ENCODE peak calls at places on chromosomes 16 and 17, in eight cellular contexts. One of them, this sample, is unnamed.

GRCh38 chr17:76161619-76162222 is 20.7 kb upstream of the FOXJ1 start:
- DNase-seq in omental fat pad: no peak
- DNase-seq in spleen: no peak
- DNase-seq in suprapubic skin: no peak
- DNase-seq in AG09309: no peak
- DNase-seq in epithelial cell of esophagus: no peak
- DNase-seq in adrenal gland: no peak
- DNase-seq in gastrocnemius medialis: no peak
- DNase-seq in this sample: no peak

GRCh38 chr16:56871172-56871593 is 6.2 kb downstream of the SLC12A3 start:
- DNase-seq in omental fat pad: no peak
- DNase-seq in spleen: no peak
- DNase-seq in suprapubic skin: no peak
- DNase-seq in AG09309: no peak
- DNase-seq in epithelial cell of esophagus: peak; percentile 58
- DNase-seq in adrenal gland: peak; percentile 47
- DNase-seq in gastrocnemius medialis: no peak
- DNase-seq in this sample: no peak

GRCh38 chr16:75064403-75065148 is 52.0 kb downstream of the LDHD start:
- DNase-seq in omental fat pad: no peak
- DNase-seq in spleen: no peak
- DNase-seq in suprapubic skin: no peak
- DNase-seq in AG09309: no peak
- DNase-seq in epithelial cell of esophagus: peak; percentile 81
- DNase-seq in adrenal gland: no peak
- DNase-seq in gastrocnemius medialis: no peak
- DNase-seq in this sample: no peak

GRCh38 chr16:28163699-28164584 is 47.8 kb downstream of the XPO6 start:
- DNase-seq in omental fat pad: no peak
- DNase-seq in spleen: peak; percentile 73
- DNase-seq in suprapubic skin: no peak
- DNase-seq in AG09309: peak; percentile 60
- DNase-seq in epithelial cell of esophagus: peak; percentile 40
- DNase-seq in adrenal gland: no peak
- DNase-seq in gastrocnemius medialis: no peak
- DNase-seq in this sample: no peak

GRCh38 chr16:55389426-55390073 is 65.5 kb downstream of the IRX6 start:
- DNase-seq in omental fat pad: no peak
- DNase-seq in spleen: no peak
- DNase-seq in suprapubic skin: no peak
- DNase-seq in AG09309: no peak
- DNase-seq in epithelial cell of esophagus: peak; percentile 25
- DNase-seq in adrenal gland: no peak
- DNase-seq in gastrocnemius medialis: peak; percentile 84
- DNase-seq in this sample: no peak

GRCh38 chr17:41894791-41895331 is 23.9 kb downstream of the ACLY start:
- DNase-seq in omental fat pad: no peak
- DNase-seq in spleen: no peak
- DNase-seq in suprapubic skin: no peak
- DNase-seq in AG09309: peak; percentile 91
- DNase-seq in epithelial cell of esophagus: peak; percentile 77
- DNase-seq in adrenal gland: no peak
- DNase-seq in gastrocnemius medialis: peak; percentile 42
- DNase-seq in this sample: peak; percentile 85

GRCh38 chr16:9090101-9090959 is 1.1 kb upstream of the HAPSTR1 start:
- DNase-seq in omental fat pad: no peak
- DNase-seq in spleen: peak; percentile 94
- DNase-seq in suprapubic skin: peak; percentile 80
- DNase-seq in AG09309: no peak
- DNase-seq in epithelial cell of esophagus: no peak
- DNase-seq in adrenal gland: peak; percentile 57
- DNase-seq in gastrocnemius medialis: peak; percentile 48
- DNase-seq in this sample: peak; percentile 77

GRCh38 chr16:80680839-80681238 is 123.6 kb downstream of the CDYL2 start:
- DNase-seq in omental fat pad: no peak
- DNase-seq in spleen: no peak
- DNase-seq in suprapubic skin: no peak
- DNase-seq in AG09309: no peak
- DNase-seq in epithelial cell of esophagus: no peak
- DNase-seq in adrenal gland: no peak
- DNase-seq in gastrocnemius medialis: no peak
- DNase-seq in this sample: no peak

GRCh38 chr17:20203761-20204263 is 194.7 kb downstream of the SPECC1 start:
- DNase-seq in omental fat pad: no peak
- DNase-seq in spleen: no peak
- DNase-seq in suprapubic skin: no peak
- DNase-seq in AG09309: no peak
- DNase-seq in epithelial cell of esophagus: peak; percentile 33
- DNase-seq in adrenal gland: no peak
- DNase-seq in gastrocnemius medialis: no peak
- DNase-seq in this sample: no peak

GRCh38 chr16:84357191-84357651 is 11.1 kb upstream of the ATP2C2 start:
- DNase-seq in omental fat pad: no peak
- DNase-seq in spleen: peak; percentile 57
- DNase-seq in suprapubic skin: no peak
- DNase-seq in AG09309: no peak
- DNase-seq in epithelial cell of esophagus: peak; percentile 90
- DNase-seq in adrenal gland: no peak
- DNase-seq in gastrocnemius medialis: no peak
- DNase-seq in this sample: no peak

GRCh38 chr17:22286337-22287041 is 594.2 kb downstream of the KCNJ18 start:
- DNase-seq in omental fat pad: no peak
- DNase-seq in spleen: peak; percentile 59
- DNase-seq in suprapubic skin: peak; percentile 75
- DNase-seq in AG09309: no peak
- DNase-seq in epithelial cell of esophagus: no peak
- DNase-seq in adrenal gland: peak; percentile 5
- DNase-seq in gastrocnemius medialis: no peak
- DNase-seq in this sample: peak; percentile 51

GRCh38 chr16:11085025-11085485 is 140.7 kb downstream of the CLEC16A start:
- DNase-seq in omental fat pad: no peak
- DNase-seq in spleen: no peak
- DNase-seq in suprapubic skin: no peak
- DNase-seq in AG09309: no peak
- DNase-seq in epithelial cell of esophagus: no peak
- DNase-seq in adrenal gland: no peak
- DNase-seq in gastrocnemius medialis: no peak
- DNase-seq in this sample: peak; percentile 84

GRCh38 chr17:38982858-38983746 is 15.9 kb upstream of the FBXO47 start:
- DNase-seq in omental fat pad: no peak
- DNase-seq in spleen: no peak
- DNase-seq in suprapubic skin: no peak
- DNase-seq in AG09309: no peak
- DNase-seq in epithelial cell of esophagus: peak; percentile 68
- DNase-seq in adrenal gland: peak; percentile 54
- DNase-seq in gastrocnemius medialis: no peak
- DNase-seq in this sample: peak; percentile 75

GRCh38 chr16:77307764-77308561 is 108.8 kb downstream of the SYCE1L start:
- DNase-seq in omental fat pad: no peak
- DNase-seq in spleen: no peak
- DNase-seq in suprapubic skin: no peak
- DNase-seq in AG09309: peak; percentile 47
- DNase-seq in epithelial cell of esophagus: peak; percentile 97
- DNase-seq in adrenal gland: no peak
- DNase-seq in gastrocnemius medialis: no peak
- DNase-seq in this sample: no peak

GRCh38 chr16:52547001-52547833 is at the start of gene TOX3:
- DNase-seq in omental fat pad: no peak
- DNase-seq in spleen: no peak
- DNase-seq in suprapubic skin: no peak
- DNase-seq in AG09309: no peak
- DNase-seq in epithelial cell of esophagus: no peak
- DNase-seq in adrenal gland: no peak
- DNase-seq in gastrocnemius medialis: no peak
- DNase-seq in this sample: no peak

GRCh38 chr16:52837251-52837650 is 215.4 kb downstream of the CHD9NB start:
- DNase-seq in omental fat pad: no peak
- DNase-seq in spleen: no peak
- DNase-seq in suprapubic skin: no peak
- DNase-seq in AG09309: no peak
- DNase-seq in epithelial cell of esophagus: peak; percentile 11
- DNase-seq in adrenal gland: no peak
- DNase-seq in gastrocnemius medialis: no peak
- DNase-seq in this sample: no peak

GRCh38 chr17:40538019-40538935 is 27.0 kb downstream of the CCR7 start:
- DNase-seq in omental fat pad: no peak
- DNase-seq in spleen: peak; percentile 89
- DNase-seq in suprapubic skin: no peak
- DNase-seq in AG09309: no peak
- DNase-seq in epithelial cell of esophagus: peak; percentile 85
- DNase-seq in adrenal gland: peak; percentile 92
- DNase-seq in gastrocnemius medialis: peak; percentile 68
- DNase-seq in this sample: peak; percentile 70

GRCh38 chr17:77174928-77175720 is 34.4 kb downstream of the SEC14L1 start:
- DNase-seq in omental fat pad: no peak
- DNase-seq in spleen: no peak
- DNase-seq in suprapubic skin: no peak
- DNase-seq in AG09309: no peak
- DNase-seq in epithelial cell of esophagus: peak; percentile 47
- DNase-seq in adrenal gland: peak; percentile 59
- DNase-seq in gastrocnemius medialis: no peak
- DNase-seq in this sample: no peak

GRCh38 chr17:52388941-52389340 is 230.4 kb upstream of the CA10 start:
- DNase-seq in omental fat pad: no peak
- DNase-seq in spleen: no peak
- DNase-seq in suprapubic skin: no peak
- DNase-seq in AG09309: no peak
- DNase-seq in epithelial cell of esophagus: no peak
- DNase-seq in adrenal gland: no peak
- DNase-seq in gastrocnemius medialis: no peak
- DNase-seq in this sample: no peak

GRCh38 chr17:50944054-50944901 is 78.1 kb upstream of the TOB1 start:
- DNase-seq in omental fat pad: no peak
- DNase-seq in spleen: peak; percentile 92
- DNase-seq in suprapubic skin: peak; percentile 93
- DNase-seq in AG09309: no peak
- DNase-seq in epithelial cell of esophagus: no peak
- DNase-seq in adrenal gland: peak; percentile 85
- DNase-seq in gastrocnemius medialis: peak; percentile 88
- DNase-seq in this sample: peak; percentile 88

GRCh38 chr16:71927787-71928186 is 32.5 kb downstream of the IST1 start:
- DNase-seq in omental fat pad: no peak
- DNase-seq in spleen: no peak
- DNase-seq in suprapubic skin: no peak
- DNase-seq in AG09309: no peak
- DNase-seq in epithelial cell of esophagus: no peak
- DNase-seq in adrenal gland: no peak
- DNase-seq in gastrocnemius medialis: no peak
- DNase-seq in this sample: no peak

GRCh38 chr17:79923974-79924638 is 84.9 kb upstream of the CBX4 start:
- DNase-seq in omental fat pad: no peak
- DNase-seq in spleen: no peak
- DNase-seq in suprapubic skin: no peak
- DNase-seq in AG09309: no peak
- DNase-seq in epithelial cell of esophagus: no peak
- DNase-seq in adrenal gland: peak; percentile 59
- DNase-seq in gastrocnemius medialis: no peak
- DNase-seq in this sample: no peak
- TF ChIP-seq CTCF in omental fat pad: no peak
- TF ChIP-seq CTCF in spleen: peak; percentile 25
- TF ChIP-seq CTCF in suprapubic skin: peak; percentile 4
- TF ChIP-seq CTCF in AG09309: peak; percentile 60
- TF ChIP-seq CTCF in epithelial cell of esophagus: peak; percentile 39
- TF ChIP-seq CTCF in adrenal gland: no peak
- TF ChIP-seq CTCF in gastrocnemius medialis: no peak
- TF ChIP-seq CTCF in this sample: no peak

GRCh38 chr16:2518823-2519710 is 1.1 kb upstream of the AMDHD2 start:
- DNase-seq in omental fat pad: no peak
- DNase-seq in spleen: peak; percentile 86
- DNase-seq in suprapubic skin: peak; percentile 80
- DNase-seq in AG09309: no peak
- DNase-seq in epithelial cell of esophagus: no peak
- DNase-seq in adrenal gland: no peak
- DNase-seq in gastrocnemius medialis: no peak
- DNase-seq in this sample: peak; percentile 79

GRCh38 chr16:2520097-2520783 is at the start of gene AMDHD2:
- DNase-seq in omental fat pad: peak; percentile 82
- DNase-seq in spleen: peak; percentile 96
- DNase-seq in suprapubic skin: peak; percentile 96
- DNase-seq in AG09309: no peak
- DNase-seq in epithelial cell of esophagus: peak; percentile 92
- DNase-seq in adrenal gland: peak; percentile 94
- DNase-seq in gastrocnemius medialis: peak; percentile 86
- DNase-seq in this sample: peak; percentile 95

GRCh38 chr16:2519711-2520080 is 475 bp upstream of the AMDHD2 start:
- DNase-seq in omental fat pad: no peak
- DNase-seq in spleen: peak; percentile 88
- DNase-seq in suprapubic skin: peak; percentile 81
- DNase-seq in AG09309: no peak
- DNase-seq in epithelial cell of esophagus: no peak
- DNase-seq in adrenal gland: no peak
- DNase-seq in gastrocnemius medialis: no peak
- DNase-seq in this sample: peak; percentile 76

GRCh38 chr16:2523801-2524231 is 3.6 kb downstream of the AMDHD2 start:
- DNase-seq in omental fat pad: no peak
- DNase-seq in spleen: peak; percentile 57
- DNase-seq in suprapubic skin: no peak
- DNase-seq in AG09309: no peak
- DNase-seq in epithelial cell of esophagus: no peak
- DNase-seq in adrenal gland: no peak
- DNase-seq in gastrocnemius medialis: no peak
- DNase-seq in this sample: no peak

GRCh38 chr16:2520784-2521577 is 810 bp downstream of the AMDHD2 start:
- DNase-seq in omental fat pad: no peak
- DNase-seq in spleen: peak; percentile 93
- DNase-seq in suprapubic skin: peak; percentile 85
- DNase-seq in AG09309: no peak
- DNase-seq in epithelial cell of esophagus: peak; percentile 78
- DNase-seq in adrenal gland: no peak
- DNase-seq in gastrocnemius medialis: no peak
- DNase-seq in this sample: peak; percentile 74
- TF ChIP-seq CTCF in omental fat pad: no peak
- TF ChIP-seq CTCF in spleen: no peak
- TF ChIP-seq CTCF in suprapubic skin: peak; percentile 13
- TF ChIP-seq CTCF in AG09309: no peak
- TF ChIP-seq CTCF in epithelial cell of esophagus: no peak
- TF ChIP-seq CTCF in adrenal gland: no peak
- TF ChIP-seq CTCF in gastrocnemius medialis: no peak
- TF ChIP-seq CTCF in this sample: no peak

GRCh38 chr16:31298958-31299357 is 39.2 kb downstream of the ITGAM start:
- DNase-seq in omental fat pad: no peak
- DNase-seq in spleen: no peak
- DNase-seq in suprapubic skin: no peak
- DNase-seq in AG09309: no peak
- DNase-seq in epithelial cell of esophagus: peak; percentile 17
- DNase-seq in adrenal gland: no peak
- DNase-seq in gastrocnemius medialis: no peak
- DNase-seq in this sample: no peak
- TF ChIP-seq CTCF in omental fat pad: no peak
- TF ChIP-seq CTCF in spleen: peak; percentile 14
- TF ChIP-seq CTCF in suprapubic skin: no peak
- TF ChIP-seq CTCF in AG09309: peak; percentile 16
- TF ChIP-seq CTCF in epithelial cell of esophagus: peak; percentile 33
- TF ChIP-seq CTCF in adrenal gland: no peak
- TF ChIP-seq CTCF in gastrocnemius medialis: no peak
- TF ChIP-seq CTCF in this sample: no peak

DNA sequence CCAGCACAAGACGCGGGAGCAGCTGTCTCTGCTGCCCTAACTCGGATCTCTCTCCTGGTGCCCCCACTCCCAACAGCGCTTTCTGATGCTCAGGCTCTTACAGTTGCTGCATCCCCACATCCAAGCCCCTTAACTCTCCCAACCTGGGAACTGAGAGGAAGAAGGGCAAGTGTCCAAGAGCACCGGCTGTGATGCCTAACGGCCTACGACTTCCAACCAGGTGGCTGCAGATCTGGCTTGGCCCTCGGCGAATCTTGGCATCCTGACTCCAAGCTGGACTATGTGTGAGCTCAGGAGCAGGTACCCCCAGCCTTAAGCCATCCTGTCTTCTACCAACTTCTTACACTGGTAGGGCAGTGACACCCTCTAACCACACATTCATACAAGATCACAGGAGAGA is 38.3 kb upstream of the RCVRN start:
- DNase-seq in omental fat pad: no peak
- DNase-seq in spleen: no peak
- DNase-seq in suprapubic skin: no peak
- DNase-seq in AG09309: no peak
- DNase-seq in epithelial cell of esophagus: no peak
- DNase-seq in adrenal gland: no peak
- DNase-seq in gastrocnemius medialis: no peak
- DNase-seq in this sample: no peak
- TF ChIP-seq CTCF in omental fat pad: no peak
- TF ChIP-seq CTCF in spleen: no peak
- TF ChIP-seq CTCF in suprapubic skin: no peak
- TF ChIP-seq CTCF in AG09309: no peak
- TF ChIP-seq CTCF in epithelial cell of esophagus: no peak
- TF ChIP-seq CTCF in adrenal gland: no peak
- TF ChIP-seq CTCF in gastrocnemius medialis: no peak
- TF ChIP-seq CTCF in this sample: no peak

This sample was measured in sigmoid colon.